ENCODE peak calls at places on chromosomes 1 and 21, in four cellular contexts. One of them, this sample, is unnamed.

GRCh38 chr1:67832737-67833594 is at the start of gene GNG12:
- DNase-seq in H1: peak
- DNase-seq in CD8-positive, alpha-beta T cell: no peak
- DNase-seq in cardiac fibroblast: peak
- DNase-seq in this sample: peak

GRCh38 chr1:235670157-235670776 is 20.7 kb upstream of the GNG4 start:
- DNase-seq in H1: no peak
- DNase-seq in CD8-positive, alpha-beta T cell: no peak
- DNase-seq in cardiac fibroblast: no peak
- DNase-seq in this sample: no peak

GRCh38 chr1:108016451-108016920 is 51.5 kb upstream of the VAV3 start:
- DNase-seq in H1: no peak
- DNase-seq in CD8-positive, alpha-beta T cell: no peak
- DNase-seq in cardiac fibroblast: peak
- DNase-seq in this sample: no peak

GRCh38 chr1:155591770-155592169 is 18.2 kb upstream of the MSTO1 start:
- DNase-seq in H1: no peak
- DNase-seq in CD8-positive, alpha-beta T cell: no peak
- DNase-seq in cardiac fibroblast: peak
- DNase-seq in this sample: peak

GRCh38 chr1:37945743-37946702 is 830 bp downstream of the INPP5B start:
- DNase-seq in H1: no peak
- DNase-seq in CD8-positive, alpha-beta T cell: no peak
- DNase-seq in cardiac fibroblast: peak
- DNase-seq in this sample: peak

GRCh38 chr1:78491311-78492071 is 717 bp downstream of the PTGFR start:
- DNase-seq in H1: no peak
- DNase-seq in CD8-positive, alpha-beta T cell: no peak
- DNase-seq in cardiac fibroblast: peak
- DNase-seq in this sample: no peak

GRCh38 chr1:240031009-240031408 is 60.7 kb upstream of the FMN2 start:
- DNase-seq in H1: no peak
- DNase-seq in CD8-positive, alpha-beta T cell: no peak
- DNase-seq in cardiac fibroblast: peak
- DNase-seq in this sample: no peak

GRCh38 chr1:185934476-185935189 is 200.4 kb downstream of the HMCN1 start:
- DNase-seq in H1: no peak
- DNase-seq in CD8-positive, alpha-beta T cell: no peak
- DNase-seq in cardiac fibroblast: peak
- DNase-seq in this sample: no peak

GRCh38 chr1:14340244-14340800 is 258.2 kb upstream of the KAZN start:
- DNase-seq in H1: no peak
- DNase-seq in CD8-positive, alpha-beta T cell: no peak
- DNase-seq in cardiac fibroblast: peak
- DNase-seq in this sample: no peak

GRCh38 chr1:231867607-231868006 is 241.0 kb downstream of the DISC1 start:
- DNase-seq in H1: no peak
- DNase-seq in CD8-positive, alpha-beta T cell: no peak
- DNase-seq in cardiac fibroblast: peak
- DNase-seq in this sample: no peak

GRCh38 chr1:152745289-152745704 is 12.5 kb upstream of the KPRP start:
- DNase-seq in H1: no peak
- DNase-seq in CD8-positive, alpha-beta T cell: no peak
- DNase-seq in cardiac fibroblast: no peak
- DNase-seq in this sample: no peak

GRCh38 chr1:100360790-100361232 is 8.5 kb downstream of the CDC14A start:
- DNase-seq in H1: no peak
- DNase-seq in CD8-positive, alpha-beta T cell: no peak
- DNase-seq in cardiac fibroblast: peak
- DNase-seq in this sample: no peak

GRCh38 chr1:208292913-208293312 is 48.7 kb upstream of the PLXNA2 start:
- DNase-seq in H1: no peak
- DNase-seq in CD8-positive, alpha-beta T cell: no peak
- DNase-seq in cardiac fibroblast: no peak
- DNase-seq in this sample: no peak

GRCh38 chr1:234676103-234676594 is 66.2 kb upstream of the IRF2BP2 start:
- DNase-seq in H1: no peak
- DNase-seq in CD8-positive, alpha-beta T cell: peak
- DNase-seq in cardiac fibroblast: peak
- DNase-seq in this sample: peak

GRCh38 chr1:38291906-38292521 is 245.4 kb upstream of the POU3F1 start:
- DNase-seq in H1: no peak
- DNase-seq in CD8-positive, alpha-beta T cell: no peak
- DNase-seq in cardiac fibroblast: no peak
- DNase-seq in this sample: no peak

GRCh38 chr1:107529511-107530149 is 388.8 kb downstream of the NTNG1 start:
- DNase-seq in H1: no peak
- DNase-seq in CD8-positive, alpha-beta T cell: no peak
- DNase-seq in cardiac fibroblast: peak
- DNase-seq in this sample: peak

GRCh38 chr1:80531182-80531581 is 1269.6 kb upstream of the ADGRL2 start:
- DNase-seq in H1: no peak
- DNase-seq in CD8-positive, alpha-beta T cell: no peak
- DNase-seq in cardiac fibroblast: peak
- DNase-seq in this sample: no peak

GRCh38 chr1:58786184-58786926 is 2.5 kb upstream of the JUN start:
- DNase-seq in H1: no peak
- DNase-seq in CD8-positive, alpha-beta T cell: no peak
- DNase-seq in cardiac fibroblast: peak
- DNase-seq in this sample: no peak

GRCh38 chr1:207672525-207673130 is 27.7 kb downstream of the CR1L start:
- DNase-seq in H1: peak
- DNase-seq in CD8-positive, alpha-beta T cell: no peak
- DNase-seq in cardiac fibroblast: peak
- DNase-seq in this sample: no peak

GRCh38 chr1:151314137-151314875 is 12.9 kb downstream of the PI4KB start:
- DNase-seq in H1: no peak
- DNase-seq in CD8-positive, alpha-beta T cell: no peak
- DNase-seq in cardiac fibroblast: peak
- DNase-seq in this sample: no peak

GRCh38 chr1:173475564-173476196 is 1.5 kb upstream of the PRDX6 start:
- DNase-seq in H1: no peak
- DNase-seq in CD8-positive, alpha-beta T cell: no peak
- DNase-seq in cardiac fibroblast: peak
- DNase-seq in this sample: no peak

GRCh38 chr1:195472298-195472697 is 1135.9 kb downstream of the KCNT2 start:
- DNase-seq in H1: no peak
- DNase-seq in CD8-positive, alpha-beta T cell: no peak
- DNase-seq in cardiac fibroblast: no peak
- DNase-seq in this sample: no peak

GRCh38 chr1:63802109-63802508 is 28.3 kb downstream of the ROR1 start:
- DNase-seq in H1: no peak
- DNase-seq in CD8-positive, alpha-beta T cell: no peak
- DNase-seq in cardiac fibroblast: no peak
- DNase-seq in this sample: no peak
- TF ChIP-seq CTCF in H1: peak
- TF ChIP-seq CTCF in CD8-positive, alpha-beta T cell: no peak
- TF ChIP-seq CTCF in cardiac fibroblast: no peak
- TF ChIP-seq CTCF in this sample: peak

DNA sequence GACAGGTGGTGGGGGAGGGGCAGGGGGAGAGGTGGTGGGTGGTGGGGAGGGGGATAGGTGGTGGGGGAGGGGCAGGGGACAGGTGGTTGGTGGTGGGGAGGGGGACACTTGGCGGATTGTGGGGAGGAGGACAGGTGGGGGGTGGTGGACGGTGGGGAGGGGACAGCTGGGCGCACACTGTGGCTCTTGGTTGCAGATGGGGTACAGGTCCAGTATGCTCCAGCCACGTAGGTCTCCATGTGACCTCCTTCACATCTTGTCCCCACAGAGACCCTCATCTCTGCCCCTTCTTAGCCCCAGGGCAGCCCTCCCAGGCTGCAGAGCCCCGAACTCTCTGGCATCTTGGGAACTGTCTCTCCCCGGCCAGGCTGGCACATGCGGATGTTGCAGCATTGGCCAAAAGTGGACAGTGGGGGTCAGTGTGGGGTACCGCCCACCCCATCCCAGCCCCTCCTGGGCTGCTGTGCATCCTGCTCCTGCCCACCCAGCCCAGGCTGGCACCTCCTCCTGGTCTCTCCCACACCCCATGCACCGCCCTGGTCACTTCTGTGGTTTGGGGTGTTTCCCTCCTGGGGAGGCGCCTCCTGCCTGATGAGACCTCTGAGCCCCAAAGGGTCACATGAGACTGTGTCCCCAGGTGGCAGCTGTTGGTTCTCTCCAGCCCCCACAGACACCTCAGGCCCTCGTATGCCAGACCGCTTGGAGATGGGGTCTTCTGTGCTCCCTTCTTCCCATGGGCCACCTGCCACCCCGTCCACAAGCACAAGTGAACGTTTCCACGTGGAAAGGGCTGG is 7.6 kb upstream of the SLC19A1 start:
- DNase-seq in H1: no peak
- DNase-seq in CD8-positive, alpha-beta T cell: no peak
- DNase-seq in cardiac fibroblast: no peak
- DNase-seq in this sample: no peak
- TF ChIP-seq CTCF in H1: no peak
- TF ChIP-seq CTCF in CD8-positive, alpha-beta T cell: no peak
- TF ChIP-seq CTCF in cardiac fibroblast: no peak
- TF ChIP-seq CTCF in this sample: no peak

DNA sequence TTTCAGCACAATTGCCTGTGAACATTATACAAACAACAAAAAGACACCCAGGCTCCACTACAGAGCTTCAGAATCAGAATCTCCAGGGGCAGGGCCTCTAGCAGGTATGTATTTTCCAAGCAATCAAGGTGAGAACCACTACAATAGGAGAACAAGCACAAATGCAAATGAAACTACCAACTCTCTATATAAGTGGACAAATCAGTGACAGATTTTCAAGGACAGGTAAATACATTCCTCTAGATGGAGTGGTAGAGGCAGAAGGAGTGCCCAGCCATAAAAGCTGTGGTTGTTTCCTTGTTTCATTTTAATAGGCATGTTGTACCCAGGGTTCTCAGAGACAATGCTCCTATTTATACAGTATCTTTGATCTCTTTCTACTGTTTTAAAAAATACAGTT is 20.1 kb upstream of the CCDC17 start:
- DNase-seq in H1: no peak
- DNase-seq in CD8-positive, alpha-beta T cell: no peak
- DNase-seq in cardiac fibroblast: no peak
- DNase-seq in this sample: no peak
- TF ChIP-seq CTCF in H1: no peak
- TF ChIP-seq CTCF in CD8-positive, alpha-beta T cell: no peak
- TF ChIP-seq CTCF in cardiac fibroblast: peak
- TF ChIP-seq CTCF in this sample: peak

DNA sequence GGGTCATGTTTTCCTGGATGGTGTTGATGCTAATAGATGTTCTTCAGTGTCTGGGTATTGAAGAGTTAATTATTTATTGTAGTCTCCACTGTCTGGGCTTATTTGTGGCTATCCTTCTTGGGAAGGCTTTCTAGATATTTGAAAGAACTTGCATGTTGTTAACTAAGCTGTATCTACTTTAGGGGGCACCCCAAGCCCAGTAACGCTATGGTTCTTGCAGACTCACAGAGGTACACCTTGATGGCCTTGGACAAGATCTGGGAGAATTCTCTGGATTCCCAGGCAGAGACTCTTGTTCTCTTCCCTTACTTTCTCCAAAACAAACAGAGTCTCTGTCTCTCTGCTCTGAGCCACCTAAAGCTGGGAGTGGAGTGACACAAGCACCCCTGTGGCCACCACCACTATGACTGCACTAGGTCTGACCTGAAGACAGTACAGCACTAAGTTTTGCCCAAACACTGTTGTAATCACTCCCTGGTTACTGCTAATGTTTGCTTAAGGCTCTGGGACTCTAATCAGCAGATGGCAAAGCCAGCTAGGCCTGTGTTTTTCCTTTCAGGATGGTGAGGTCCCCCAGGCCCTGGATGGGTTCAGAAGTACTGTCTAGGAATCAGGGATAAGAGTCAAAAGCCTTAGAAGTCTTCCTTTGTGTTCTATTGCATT is 76.5 kb upstream of the C1orf21 start:
- DNase-seq in H1: no peak
- DNase-seq in CD8-positive, alpha-beta T cell: no peak
- DNase-seq in cardiac fibroblast: no peak
- DNase-seq in this sample: no peak
- TF ChIP-seq CTCF in H1: no peak
- TF ChIP-seq CTCF in CD8-positive, alpha-beta T cell: no peak
- TF ChIP-seq CTCF in cardiac fibroblast: no peak
- TF ChIP-seq CTCF in this sample: no peak

DNA sequence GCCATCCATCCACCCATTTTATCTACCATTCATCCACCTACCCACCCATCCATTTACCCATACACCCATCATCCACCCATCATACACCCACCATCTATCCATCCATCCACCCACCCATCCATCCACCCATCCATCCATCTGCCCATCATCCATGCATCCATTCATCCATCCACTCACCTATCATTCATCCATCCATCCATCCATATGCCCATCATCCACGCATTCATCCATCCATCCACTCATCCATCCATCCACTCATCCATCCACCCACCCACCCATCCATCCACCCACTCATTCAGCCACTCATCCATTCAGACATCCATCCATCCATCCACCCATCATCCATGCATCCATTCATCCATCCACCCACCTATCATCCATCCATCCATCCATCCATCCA is 31.9 kb upstream of the UTS2 start:
- DNase-seq in H1: no peak
- DNase-seq in CD8-positive, alpha-beta T cell: no peak
- DNase-seq in cardiac fibroblast: no peak
- DNase-seq in this sample: no peak
- TF ChIP-seq CTCF in H1: no peak
- TF ChIP-seq CTCF in CD8-positive, alpha-beta T cell: no peak
- TF ChIP-seq CTCF in cardiac fibroblast: no peak
- TF ChIP-seq CTCF in this sample: no peak

DNA sequence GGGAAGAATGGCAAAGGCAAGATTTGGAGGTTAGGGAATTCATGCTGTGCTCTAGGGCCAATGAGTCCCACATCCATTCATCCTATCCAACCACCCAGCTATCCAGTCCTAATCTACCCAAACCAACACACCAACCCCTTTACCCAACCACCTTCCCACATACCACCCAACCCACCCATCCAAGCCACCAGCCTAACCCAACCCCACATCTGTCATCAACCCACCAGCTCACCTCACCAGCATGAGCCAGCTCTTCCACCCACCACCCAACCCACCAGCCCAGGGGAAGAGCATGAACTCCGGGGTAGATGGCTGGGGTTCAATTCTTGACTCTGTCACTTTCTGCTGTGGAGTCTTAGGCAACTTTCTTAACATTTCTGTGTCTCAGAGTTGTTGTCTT is 35.9 kb upstream of the DISP3 start:
- DNase-seq in H1: no peak
- DNase-seq in CD8-positive, alpha-beta T cell: no peak
- DNase-seq in cardiac fibroblast: no peak
- DNase-seq in this sample: no peak
- TF ChIP-seq CTCF in H1: no peak
- TF ChIP-seq CTCF in CD8-positive, alpha-beta T cell: no peak
- TF ChIP-seq CTCF in cardiac fibroblast: no peak
- TF ChIP-seq CTCF in this sample: no peak

GRCh38 chr1:115717541-115717940 is 51.0 kb downstream of the CASQ2 start:
- DNase-seq in H1: no peak
- DNase-seq in CD8-positive, alpha-beta T cell: no peak
- DNase-seq in cardiac fibroblast: peak
- DNase-seq in this sample: no peak
- TF ChIP-seq CTCF in H1: peak
- TF ChIP-seq CTCF in CD8-positive, alpha-beta T cell: no peak
- TF ChIP-seq CTCF in cardiac fibroblast: peak
- TF ChIP-seq CTCF in this sample: peak